ENCODE peak calls at places on chromosome 14, in four cellular contexts. C is IMR-90, B is A549, U is gastrocnemius medialis. S is an unnamed sample. For H3K4me1, the result is how much of the 10 kb centered on the place peaks cover.

GRCh38 chr14:32679927-32680612 is 258.6 kb upstream of the NPAS3 start:
- DNase-seq in B (no peak), C (no peak), U (no peak), S (no peak)

GRCh38 chr14:99946652-99947489 is 118.4 kb upstream of the EVL start:
- DNase-seq in U (no peak), C (no peak), B (peak), S (no peak)

GRCh38 chr14:38404100-38404541 is 148.2 kb upstream of the CLEC14A start:
- DNase-seq in U (no peak), C (peak), B (no peak), S (no peak)

GRCh38 chr14:36655963-36656768 is 5.5 kb upstream of the PAX9 start:
- DNase-seq in U (no peak), C (no peak), B (peak), S (peak)

GRCh38 chr14:62439210-62439609 is 606.0 kb downstream of the KCNH5 start:
- DNase-seq in B (no peak), C (no peak), U (no peak), S (no peak)

GRCh38 chr14:64979336-64980074 is 7.2 kb upstream of the FNTB start:
- DNase-seq in C (peak), U (peak), B (no peak), S (no peak)

GRCh38 chr14:30283822-30284446 is 275.0 kb upstream of the G2E3 start:
- DNase-seq in B (peak), U (no peak), C (peak), S (no peak)

GRCh38 chr14:92860097-92860496 is 62.9 kb upstream of the CHGA start:
- DNase-seq in C (no peak), B (no peak), U (no peak), S (no peak)

GRCh38 chr14:60331201-60332045 is 82.4 kb downstream of the PPM1A start:
- DNase-seq in U (peak), B (peak), C (peak), S (peak)
- TF ChIP-seq POLR2A in U (no peak), B (no peak), C (no peak), S (no peak)

DNA sequence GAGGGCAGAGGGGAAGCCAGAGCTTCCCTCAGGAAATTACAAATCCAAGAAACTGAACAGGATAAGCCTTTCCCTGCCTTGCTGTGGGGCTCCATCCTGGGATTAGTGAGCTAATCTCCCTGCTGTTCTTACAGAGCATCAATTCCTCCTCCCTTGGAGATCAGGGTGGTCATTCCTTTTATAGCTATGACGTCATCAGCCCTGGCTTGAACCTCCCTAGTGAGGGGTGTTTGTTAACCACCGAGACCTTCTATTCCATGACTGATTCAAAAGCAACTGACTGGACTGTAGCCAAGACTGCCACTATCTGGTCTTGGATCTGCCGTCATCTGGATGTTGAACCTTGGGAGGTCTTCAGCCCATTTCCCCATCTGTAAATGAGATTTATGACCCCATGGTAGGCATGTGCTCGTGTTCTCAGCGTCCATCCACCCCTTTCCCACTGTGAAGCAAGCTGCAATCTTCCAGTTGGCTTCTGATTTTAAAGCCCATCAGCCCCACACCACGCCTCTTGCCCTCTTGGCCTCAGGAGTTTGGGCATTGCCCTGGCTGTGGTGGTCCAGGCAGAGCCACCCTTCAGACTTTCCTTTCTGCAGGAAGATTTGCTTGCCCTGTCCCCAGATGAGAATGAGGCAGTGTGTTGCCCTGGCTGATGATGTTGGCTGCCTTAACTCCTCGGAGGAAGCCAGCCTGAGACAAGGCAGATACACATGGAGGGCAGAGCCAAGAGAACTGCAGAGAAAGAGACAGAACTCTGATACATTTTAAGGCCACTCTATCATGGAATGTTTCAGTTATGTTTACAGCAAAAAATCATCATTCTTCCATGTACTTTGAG is 59.6 kb upstream of the ACTN1 start:
- DNase-seq in U (no peak), B (peak), C (peak), S (no peak)
- H3K27ac ChIP-seq in U (peak), B (peak), C (peak), S (peak)

GRCh38 chr14:84025258-84026012 is 1504.5 kb upstream of the FLRT2 start:
- DNase-seq in B (no peak), C (no peak), U (no peak), S (no peak)
- H3K4me1 ChIP-seq in B (under half), C (under half), U (under half), S (under half)

GRCh38 chr14:86971292-86971691 is 1021.7 kb downstream of the GALC start:
- DNase-seq in B (no peak), U (no peak), C (no peak), S (no peak)
- TF ChIP-seq POLR2A in B (no peak), U (no peak), C (no peak), S (no peak)

GRCh38 chr14:70011708-70012107 is 132.5 kb downstream of the SMOC1 start:
- DNase-seq in U (no peak), B (no peak), C (no peak), S (no peak)

GRCh38 chr14:70018246-70018645 is 139.0 kb downstream of the SMOC1 start:
- DNase-seq in U (no peak), B (no peak), C (peak), S (no peak)

GRCh38 chr14:70013269-70013873 is 134.2 kb downstream of the SMOC1 start:
- DNase-seq in U (no peak), B (peak), C (peak), S (no peak)

GRCh38 chr14:70011098-70011497 is 131.9 kb downstream of the SMOC1 start:
- DNase-seq in U (no peak), C (no peak), B (no peak), S (no peak)

GRCh38 chr14:70014696-70015095 is 135.5 kb downstream of the SMOC1 start:
- DNase-seq in C (no peak), B (no peak), U (no peak), S (no peak)
- H3K27ac ChIP-seq in C (no peak), B (no peak), U (no peak), S (no peak)

GRCh38 chr14:61350427-61350826 is 29.0 kb downstream of the PRKCH start:
- DNase-seq in U (no peak), C (no peak), B (no peak), S (no peak)
- H3K4me1 ChIP-seq in U (under half), C (under half), B (under half), S (under half)

DNA sequence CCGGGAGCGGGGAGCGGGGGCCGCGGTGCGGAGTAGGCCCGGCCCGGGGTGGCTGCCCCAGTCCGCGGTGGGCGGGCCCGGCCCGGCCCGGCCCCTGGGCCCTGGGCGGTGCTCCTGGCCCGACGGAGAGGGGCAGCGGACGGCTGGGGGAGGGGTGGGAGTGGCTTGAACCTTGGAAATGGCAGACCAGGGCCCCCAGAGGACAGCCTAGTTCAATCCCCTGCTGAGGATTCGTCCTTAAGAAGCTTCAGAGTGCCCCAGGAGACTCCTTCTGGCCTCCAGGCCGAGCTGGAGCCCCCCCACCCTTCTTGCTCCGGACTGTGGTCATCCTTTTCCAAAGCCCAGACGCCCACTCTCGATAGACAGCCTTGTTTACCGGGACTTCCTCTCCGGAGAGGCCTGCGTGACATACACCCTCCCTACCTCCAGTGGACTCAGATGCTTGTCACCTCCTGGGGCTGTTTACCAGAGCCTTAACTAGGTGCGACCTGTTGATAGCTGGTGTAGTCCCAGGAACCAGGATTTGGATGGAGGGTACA is 458 bp downstream of the KHNYN start:
- DNase-seq in C (peak), U (peak), B (peak), S (peak)
- TF ChIP-seq POLR2A in C (peak), U (no peak), B (no peak), S (no peak)